ENCODE peak calls at places on chromosomes 5 and 9, in five cellular contexts. B is stimulated activated CD4-positive, alpha-beta T cell treated with anti-CD3 and anti-CD28 coated beads, Interleukin-2, amount 100 ng/mL, for 48 hours; T is NCI-H1436; O is posterior cingulate gyrus; V is BE2C. N is an unnamed sample.

GRCh38 chr5:181204561-181205401 is at the start of gene TRIM7:
- DNase-seq in B (no peak), O (peak), T (no peak), V (peak), N (peak)

GRCh38 chr5:43569236-43569635 is 12.4 kb upstream of the PAIP1 start:
- DNase-seq in B (no peak), O (no peak), V (no peak), T (no peak), N (no peak)

GRCh38 chr5:149450199-149450598 is 71.1 kb upstream of the IL17B start:
- DNase-seq in T (no peak), B (no peak), O (peak), V (no peak), N (no peak)

GRCh38 chr5:53359906-53360305 is 120.5 kb upstream of the FST start:
- DNase-seq in T (no peak), V (no peak), O (no peak), B (no peak), N (no peak)

GRCh38 chr5:13957032-13957645 is 12.7 kb upstream of the DNAH5 start:
- DNase-seq in V (peak), T (peak), B (no peak), O (no peak), N (peak)

GRCh38 chr5:134148986-134149539 is 27.7 kb downstream of the SKP1 start:
- DNase-seq in V (no peak), B (no peak), O (no peak), T (no peak), N (no peak)

GRCh38 chr9:95552241-95552640 is 35.5 kb upstream of the PTCH1 start:
- DNase-seq in B (no peak), T (no peak), V (no peak), O (no peak), N (peak)

GRCh38 chr5:174935854-174936474 is 211.6 kb downstream of the MSX2 start:
- DNase-seq in O (peak), V (peak), T (no peak), B (peak), N (peak)

GRCh38 chr9:34636791-34637355 is 714 bp downstream of the SIGMAR1 start:
- DNase-seq in T (no peak), O (no peak), V (peak), B (peak), N (no peak)

GRCh38 chr5:120465281-120465961 is 1.3 kb downstream of the PRR16 start:
- DNase-seq in B (no peak), V (peak), O (peak), T (no peak), N (peak)

GRCh38 chr9:91420471-91421021 is 3.1 kb downstream of the NFIL3 start:
- DNase-seq in O (no peak), B (no peak), T (no peak), V (no peak), N (no peak)

GRCh38 chr9:121699271-121700164 is 48.1 kb downstream of the DAB2IP start:
- DNase-seq in O (peak), B (peak), T (peak), V (peak), N (peak)

GRCh38 chr9:137679695-137680305 is 61.0 kb downstream of the EHMT1 start:
- DNase-seq in T (no peak), B (no peak), V (no peak), O (no peak), N (peak)

GRCh38 chr5:1543398-1544293 is 19.9 kb upstream of the LPCAT1 start:
- DNase-seq in V (no peak), T (no peak), B (no peak), O (no peak), N (no peak)

GRCh38 chr5:170576602-170577584 is 73.1 kb downstream of the KCNIP1 start:
- DNase-seq in O (no peak), V (no peak), T (no peak), B (no peak), N (no peak)

GRCh38 chr5:79488058-79488457 is 25.9 kb downstream of the HOMER1 start:
- DNase-seq in B (no peak), V (no peak), T (no peak), O (no peak), N (no peak)

GRCh38 chr5:123382252-123382651 is 41.0 kb downstream of the CEP120 start:
- DNase-seq in V (no peak), T (no peak), O (no peak), B (no peak), N (no peak)

GRCh38 chr5:12522116-12522515 is 617.9 kb upstream of the CTNND2 start:
- DNase-seq in B (no peak), O (no peak), V (no peak), T (no peak), N (no peak)

GRCh38 chr5:132205385-132206125 is 22.1 kb downstream of the P4HA2 start:
- DNase-seq in O (no peak), T (no peak), V (peak), B (no peak), N (no peak)

GRCh38 chr9:113935677-113936380 is 59.7 kb downstream of the ZNF618 start:
- DNase-seq in B (no peak), T (no peak), V (no peak), O (no peak), N (no peak)

GRCh38 chr5:71836547-71837112 is 117.6 kb downstream of the CARTPT start:
- DNase-seq in B (no peak), T (no peak), O (no peak), V (no peak), N (no peak)

GRCh38 chr9:101966706-101967105 is 228.3 kb upstream of the GRIN3A start:
- DNase-seq in O (no peak), V (no peak), B (no peak), T (no peak), N (no peak)

GRCh38 chr5:1111727-1112289 is at the start of gene SLC12A7:
- DNase-seq in T (peak), B (peak), V (peak), O (peak), N (peak)

GRCh38 chr9:132989014-132989310 is 10.5 kb downstream of the GFI1B start:
- DNase-seq in B (no peak), T (no peak), O (no peak), V (no peak), N (peak)

GRCh38 chr9:38432922-38433510 is 8.8 kb upstream of the IGFBPL1 start:
- DNase-seq in B (no peak), O (no peak), T (peak), V (peak), N (no peak)